ENCODE peak calls at places on chromosomes 12 and 14, in four cellular contexts. T is A549, Y is K562, G is HepG2. V is an unnamed sample.

GRCh38 chr14:91417134-91417982 is at the start of gene CCDC88C:
- DNase-seq in T (peak; percentile 69), G (peak; percentile 54), Y (peak; percentile 16), V (peak; percentile 64)

GRCh38 chr12:99722690-99723486 is 75.3 kb downstream of the GARIN6 start:
- DNase-seq in T (no peak), Y (no peak), G (no peak), V (peak; percentile 53)

GRCh38 chr12:109822416-109822815 is 10.8 kb downstream of the TRPV4 start:
- DNase-seq in T (no peak), Y (no peak), G (no peak), V (no peak)

GRCh38 chr14:93318927-93319326 is 13.9 kb downstream of the BTBD7 start:
- DNase-seq in G (no peak), Y (no peak), T (no peak), V (no peak)

GRCh38 chr14:103286968-103287850 is 46.8 kb upstream of the EIF5 start:
- DNase-seq in G (no peak), T (no peak), Y (no peak), V (no peak)

GRCh38 chr12:21500786-21501257 is 613 bp downstream of the RECQL start:
- DNase-seq in T (no peak), G (no peak), Y (no peak), V (no peak)

GRCh38 chr12:42090899-42091298 is 53.8 kb downstream of the GXYLT1 start:
- DNase-seq in G (no peak), Y (no peak), T (no peak), V (no peak)

GRCh38 chr12:42652048-42652447 is 62.5 kb upstream of the PRICKLE1 start:
- DNase-seq in G (no peak), T (peak; percentile 14), Y (no peak), V (no peak)

GRCh38 chr12:11228268-11228879 is 41.1 kb downstream of the PRB3 start:
- DNase-seq in G (peak; percentile 56), T (peak; percentile 57), Y (peak; percentile 22), V (peak; percentile 76)
- TF ChIP-seq NR3C1 in G (no peak), T (no peak), Y (no peak), V (no peak)

GRCh38 chr14:97377550-97377949 is 580.4 kb downstream of the VRK1 start:
- DNase-seq in T (no peak), G (no peak), Y (no peak), V (no peak)

GRCh38 chr14:97382616-97383226 is 585.5 kb downstream of the VRK1 start:
- DNase-seq in Y (no peak), G (no peak), T (no peak), V (no peak)

GRCh38 chr14:97379091-97379531 is 581.9 kb downstream of the VRK1 start:
- DNase-seq in T (no peak), Y (no peak), G (no peak), V (no peak)

GRCh38 chr14:97381309-97381708 is 584.1 kb downstream of the VRK1 start:
- DNase-seq in Y (no peak), T (no peak), G (no peak), V (no peak)

DNA sequence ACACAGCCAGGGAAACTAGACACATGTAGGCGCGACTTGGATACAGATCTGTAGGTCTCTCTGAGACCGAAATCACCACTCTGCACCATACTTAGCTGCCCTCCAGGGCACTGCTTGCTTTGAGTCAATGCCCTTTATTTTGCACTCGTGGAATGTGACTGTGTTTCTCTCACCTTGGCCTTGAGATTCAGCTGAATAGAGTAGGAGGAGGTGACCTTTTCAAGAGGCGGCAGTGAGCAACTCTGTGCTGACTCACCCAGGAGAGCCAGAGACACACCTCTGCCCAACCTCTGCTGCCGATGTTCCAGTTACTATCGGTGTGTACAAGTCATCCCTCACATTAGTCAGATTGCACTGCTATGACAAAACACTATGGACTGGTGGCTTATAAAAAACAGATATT is 583.4 kb downstream of the VRK1 start:
- DNase-seq in Y (no peak), T (peak; percentile 1), G (no peak), V (no peak)
- TF ChIP-seq JUN in Y (no peak), T (no peak), G (no peak), V (no peak)

DNA sequence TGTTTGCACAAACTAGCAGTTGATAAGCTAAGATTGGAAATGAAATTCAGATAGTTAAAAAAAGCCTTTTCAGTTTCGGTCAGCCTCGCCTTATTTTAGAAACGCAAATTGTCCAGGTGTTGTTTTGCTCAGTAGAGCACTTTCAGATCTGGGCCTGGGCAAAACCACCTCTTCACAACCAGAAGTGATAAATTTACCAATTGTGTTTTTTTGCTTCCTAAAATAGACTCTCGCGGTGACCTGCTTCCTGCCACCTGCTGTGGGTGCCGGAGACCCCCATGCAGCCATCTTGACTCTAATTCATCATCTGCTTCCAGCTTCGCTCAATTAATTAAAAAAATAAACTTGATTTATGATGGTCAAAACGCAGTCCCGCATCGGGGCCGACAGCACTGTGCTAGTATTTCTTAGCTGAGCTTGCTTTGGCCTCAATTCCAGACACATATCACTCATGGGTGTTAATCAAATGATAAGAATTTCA is 335.6 kb downstream of the TMEM121 start:
- DNase-seq in Y (no peak), T (no peak), G (no peak), V (peak; percentile 3)
- TF ChIP-seq NR3C1 in Y (no peak), T (no peak), G (no peak), V (no peak)

DNA sequence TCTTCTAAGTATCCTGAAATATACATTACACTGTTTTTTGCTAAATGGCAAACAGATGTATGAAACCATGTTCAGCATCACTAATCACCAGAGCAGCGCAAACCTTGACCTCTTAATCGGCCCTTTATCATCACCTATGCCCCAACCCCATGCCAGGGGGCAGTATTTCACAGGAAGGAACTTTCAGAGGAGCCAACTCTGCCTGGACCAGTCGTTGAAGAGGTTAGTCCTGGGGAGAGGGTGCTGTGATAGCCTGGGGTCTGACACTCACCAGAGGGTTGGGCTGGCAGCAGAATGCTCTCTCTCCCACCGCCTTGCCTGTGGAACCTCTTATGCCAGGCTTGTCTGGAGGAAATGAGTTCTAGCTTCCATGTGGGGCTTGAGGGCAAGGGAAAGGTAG is 411.7 kb downstream of the TMEM117 start:
- DNase-seq in T (peak; percentile 8), G (no peak), Y (no peak), V (peak; percentile 54)
- TF ChIP-seq JUN in T (no peak), G (no peak), Y (no peak), V (no peak)

DNA sequence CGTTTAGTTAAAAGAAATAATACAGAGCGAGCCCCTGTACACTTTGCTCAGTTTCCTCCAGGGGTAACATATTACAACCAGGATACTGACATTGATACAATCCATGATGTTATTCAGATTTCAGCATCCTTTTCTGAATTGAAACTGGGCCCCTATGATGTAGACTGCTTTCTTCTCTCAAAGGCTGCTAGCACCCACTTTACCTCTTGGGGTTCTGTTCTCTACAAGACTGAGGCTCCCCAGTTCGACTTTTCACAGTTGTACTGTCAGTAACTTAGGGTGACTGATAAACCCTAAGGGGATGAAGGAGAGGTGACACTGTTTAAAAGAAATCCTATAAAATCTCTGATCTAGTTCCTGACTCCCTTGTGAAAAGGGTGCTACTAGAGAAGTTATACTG is 861 bp downstream of the VPS33A start:
- DNase-seq in T (no peak), Y (no peak), G (no peak), V (no peak)
- TF ChIP-seq NR3C1 in T (no peak), Y (no peak), G (no peak), V (no peak)

DNA sequence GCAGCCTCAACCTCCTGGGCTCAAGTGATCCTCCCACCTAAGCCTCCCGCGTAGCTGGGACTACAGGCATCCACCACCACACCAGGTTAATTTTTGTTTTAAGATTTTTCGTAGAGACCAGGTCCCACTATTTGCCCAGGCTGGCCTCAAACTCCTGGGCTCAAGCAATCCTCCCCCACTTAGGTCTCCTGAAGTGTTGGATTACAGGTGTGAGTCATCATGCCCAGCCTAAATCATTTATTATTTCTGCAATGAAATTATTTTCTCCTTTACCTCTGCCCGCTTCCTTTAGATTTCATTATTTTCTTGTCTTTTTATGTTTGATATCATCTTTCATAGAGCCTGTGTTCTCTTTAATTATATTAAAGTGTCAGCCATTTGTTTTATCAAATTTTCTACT is 165.2 kb upstream of the OTX2 start:
- DNase-seq in G (no peak), Y (no peak), T (no peak), V (no peak)
- TF ChIP-seq JUN in G (no peak), Y (no peak), T (no peak), V (no peak)

DNA sequence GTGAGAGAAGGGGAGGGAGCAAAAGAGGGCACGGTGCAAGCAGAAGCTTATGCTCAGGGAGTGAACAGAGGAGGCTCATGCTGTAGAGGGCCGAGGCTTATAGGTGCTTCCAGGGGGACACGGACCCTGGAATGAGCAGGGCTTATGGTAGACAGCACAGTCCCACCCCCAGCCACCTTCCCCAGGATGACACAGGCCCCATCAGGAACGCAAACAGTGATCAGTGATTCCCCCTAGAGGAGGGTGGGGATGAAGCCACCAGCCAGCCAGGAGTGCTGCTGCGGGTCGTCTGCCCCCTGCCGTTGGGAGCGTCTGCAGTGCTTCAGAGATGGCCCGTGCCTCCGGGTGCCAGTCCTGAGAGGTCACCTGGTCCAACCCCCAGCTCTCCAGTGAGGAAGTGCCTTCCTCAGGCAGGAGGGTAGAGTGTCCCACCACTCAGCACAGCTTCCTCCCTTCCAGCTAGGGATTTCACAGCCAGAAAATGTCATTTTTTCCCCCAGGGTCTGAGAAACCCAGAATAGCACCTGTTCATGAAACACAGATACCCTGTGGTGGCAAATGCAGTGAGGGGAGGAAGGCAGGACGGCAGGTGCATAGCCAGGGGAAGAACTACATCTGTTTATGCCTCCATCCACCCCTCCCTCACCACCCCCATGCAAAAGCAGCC is 60.7 kb downstream of the SLC6A12 start:
- DNase-seq in G (peak; percentile 75), Y (peak; percentile 80), T (peak; percentile 79), V (peak; percentile 87)
- TF ChIP-seq NR3C1 in G (no peak), Y (no peak), T (no peak), V (no peak)

GRCh38 chr14:72518809-72519377 is 375.0 kb downstream of the DPF3 start:
- DNase-seq in G (no peak), Y (no peak), T (no peak), V (no peak)

GRCh38 chr14:72517736-72518135 is 376.2 kb downstream of the DPF3 start:
- DNase-seq in Y (no peak), T (no peak), G (no peak), V (no peak)

GRCh38 chr14:72514660-72515025 is 379.3 kb downstream of the DPF3 start:
- DNase-seq in Y (no peak), G (no peak), T (no peak), V (no peak)

GRCh38 chr14:72515779-72516770 is 377.8 kb downstream of the DPF3 start:
- DNase-seq in G (no peak), Y (no peak), T (peak; percentile 22), V (no peak)

DNA sequence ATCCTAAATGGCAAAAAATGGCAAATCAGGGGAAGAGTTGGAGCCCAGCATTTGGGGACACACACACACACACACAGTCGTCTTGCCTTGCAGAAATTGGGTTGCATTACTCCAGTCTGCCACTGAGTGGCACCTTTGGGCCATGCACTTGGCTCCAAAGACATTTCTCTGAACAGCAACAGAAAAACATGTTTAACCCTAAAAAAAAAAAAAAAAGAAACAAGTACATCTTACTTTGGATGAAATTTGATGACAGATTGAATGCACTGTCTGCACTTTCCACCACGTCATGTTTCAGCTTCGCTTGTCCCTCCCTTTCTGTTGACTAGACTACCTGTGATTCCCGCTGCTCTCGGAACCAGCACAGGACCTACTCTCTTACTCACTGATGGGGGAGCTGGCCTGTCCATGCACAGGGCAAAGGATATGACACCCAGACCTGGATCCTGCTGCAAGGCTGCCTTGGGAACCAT is 376.9 kb downstream of the DPF3 start:
- DNase-seq in G (peak; percentile 46), T (peak; percentile 68), Y (peak; percentile 44), V (peak; percentile 75)
- TF ChIP-seq JUN in G (no peak), T (no peak), Y (no peak), V (no peak)

GRCh38 chr12:6376079-6376941 is 947 bp upstream of the SCNN1A start:
- DNase-seq in Y (peak; percentile 39), G (peak; percentile 64), T (peak; percentile 78), V (peak; percentile 76)
- TF ChIP-seq NR3C1 in Y (no peak), G (no peak), T (no peak), V (no peak)